ENCODE peak calls at places on chromosomes 3 and 15, in six cellular contexts. V, A, F, E, D and N are unnamed samples.

GRCh38 chr3:111151438-111151837 is 79.8 kb downstream of the NECTIN3 start:
- DNase-seq in V (no peak), A (no peak), F (peak; percentile 79), E (no peak), D (peak; percentile 69), N (no peak)

GRCh38 chr3:123076496-123077418 is 9.9 kb downstream of the PDIA5 start:
- DNase-seq in V (no peak), A (peak; percentile 89), F (no peak), E (no peak), D (no peak), N (no peak)

GRCh38 chr3:99929409-99930139 is 111.9 kb downstream of the CMSS1 start:
- DNase-seq in V (no peak), A (peak; percentile 77), F (peak; percentile 90), E (no peak), D (no peak), N (no peak)

GRCh38 chr15:70339551-70340517 is 242.1 kb upstream of the TLE3 start:
- DNase-seq in V (no peak), A (no peak), F (peak; percentile 8), E (no peak), D (no peak), N (peak; percentile 38)

GRCh38 chr3:170721563-170721962 is 135.7 kb upstream of the SLC7A14 start:
- DNase-seq in V (no peak), A (no peak), F (peak; percentile 44), E (no peak), D (no peak), N (no peak)

GRCh38 chr3:68352031-68352430 is 580.3 kb downstream of the TAFA4 start:
- DNase-seq in V (no peak), A (no peak), F (no peak), E (no peak), D (no peak), N (no peak)

GRCh38 chr3:38165722-38166387 is 518 bp downstream of the OXSR1 start:
- DNase-seq in V (no peak), A (peak; percentile 85), F (no peak), E (no peak), D (no peak), N (no peak)

GRCh38 chr3:164030194-164030593 is 1048.1 kb downstream of the SI start:
- DNase-seq in V (no peak), A (no peak), F (no peak), E (no peak), D (no peak), N (no peak)

GRCh38 chr3:55042591-55042990 is 114.7 kb upstream of the LRTM1 start:
- DNase-seq in V (no peak), A (no peak), F (no peak), E (no peak), D (no peak), N (no peak)

GRCh38 chr3:65472501-65472900 is 566.2 kb downstream of the MAGI1 start:
- DNase-seq in V (no peak), A (no peak), F (no peak), E (no peak), D (no peak), N (no peak)

GRCh38 chr3:152307829-152308474 is 39.2 kb downstream of the MBNL1 start:
- DNase-seq in V (no peak), A (no peak), F (no peak), E (no peak), D (no peak), N (no peak)

GRCh38 chr3:185290266-185290665 is 36.4 kb upstream of the EHHADH start:
- DNase-seq in V (no peak), A (no peak), F (no peak), E (no peak), D (no peak), N (no peak)

GRCh38 chr15:95405447-95405846 is 925.1 kb upstream of the NR2F2 start:
- DNase-seq in V (no peak), A (no peak), F (no peak), E (no peak), D (no peak), N (no peak)

GRCh38 chr3:125109541-125109925 is 53.7 kb upstream of the HEG1 start:
- DNase-seq in V (no peak), A (no peak), F (no peak), E (no peak), D (no peak), N (no peak)

GRCh38 chr3:52827866-52828376 is 2.6 kb downstream of the ITIH4 start:
- DNase-seq in V (peak; percentile 71), A (no peak), F (no peak), E (no peak), D (no peak), N (no peak)

GRCh38 chr3:146342971-146343370 is 92.1 kb upstream of the PLSCR4 start:
- DNase-seq in V (no peak), A (no peak), F (no peak), E (no peak), D (no peak), N (no peak)

GRCh38 chr3:172836390-172836997 is 86.0 kb downstream of the ECT2 start:
- DNase-seq in V (no peak), A (no peak), F (peak; percentile 32), E (no peak), D (no peak), N (no peak)

GRCh38 chr15:59438891-59439290 is 905 bp downstream of the FAM81A start:
- DNase-seq in V (no peak), A (no peak), F (no peak), E (no peak), D (no peak), N (no peak)

GRCh38 chr3:178671261-178672191 is 135.3 kb downstream of the KCNMB2 start:
- DNase-seq in V (no peak), A (no peak), F (peak; percentile 89), E (no peak), D (no peak), N (no peak)

GRCh38 chr15:100890850-100891249 is 11.2 kb downstream of the ALDH1A3 start:
- DNase-seq in V (no peak), A (peak; percentile 14), F (no peak), E (no peak), D (no peak), N (no peak)

GRCh38 chr15:99407716-99408115 is 156.4 kb downstream of the LRRC28 start:
- DNase-seq in V (no peak), A (no peak), F (no peak), E (no peak), D (no peak), N (no peak)

GRCh38 chr15:74783072-74783807 is 1.4 kb downstream of the CSK start:
- DNase-seq in V (no peak), A (no peak), F (peak; percentile 26), E (no peak), D (no peak), N (no peak)

GRCh38 chr3:194231840-194232832 is 96.2 kb downstream of the HES1 start:
- DNase-seq in V (no peak), A (no peak), F (peak; percentile 75), E (no peak), D (no peak), N (no peak)

GRCh38 chr3:153595186-153595815 is 433.3 kb downstream of the RAP2B start:
- DNase-seq in V (no peak), A (no peak), F (peak; percentile 44), E (no peak), D (no peak), N (no peak)

GRCh38 chr15:95937128-95937528 is 393.4 kb upstream of the NR2F2 start:
- DNase-seq in V (no peak), A (no peak), F (no peak), E (no peak), D (no peak), N (no peak)

GRCh38 chr15:69797615-69798014 is 300.1 kb downstream of the TLE3 start:
- DNase-seq in V (no peak), A (no peak), F (no peak), E (no peak), D (no peak), N (no peak)

GRCh38 chr3:161413127-161413854 is 42.0 kb upstream of the SPTSSB start:
- DNase-seq in V (peak; percentile 73), A (no peak), F (no peak), E (peak; percentile 59), D (peak; percentile 54), N (no peak)
- TF ChIP-seq CTCF in V (no peak), A (no peak), F (peak; percentile 22), E (no peak), D (no peak), N (no peak)

DNA sequence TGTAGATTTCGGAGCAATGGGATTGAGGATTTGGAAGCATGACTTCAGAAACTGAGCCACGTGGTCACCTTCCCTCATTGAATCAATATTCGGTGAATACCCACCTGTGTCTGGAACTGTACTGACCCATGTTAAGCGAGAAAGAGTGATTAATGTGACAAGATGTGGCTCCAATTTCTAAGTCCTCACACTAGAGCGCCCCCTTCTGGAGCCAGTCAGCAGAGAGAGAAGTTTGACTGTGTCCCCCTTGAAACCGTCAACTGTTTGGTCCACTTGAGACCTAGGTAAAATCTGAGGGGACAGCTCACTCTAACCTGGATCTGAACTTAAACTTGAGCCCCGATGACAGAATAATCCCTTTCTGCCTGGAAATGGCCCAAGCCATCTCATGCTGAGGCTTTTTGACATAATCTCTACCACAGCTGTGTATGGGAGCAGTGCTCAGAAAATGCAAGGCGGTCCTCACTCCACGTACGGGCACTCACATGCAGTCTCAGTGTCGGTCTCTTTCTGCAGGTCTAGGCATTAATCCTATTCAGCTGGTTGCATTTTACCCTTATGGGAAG is 47.8 kb upstream of the LIMD1 start:
- DNase-seq in V (no peak), A (no peak), F (no peak), E (no peak), D (peak; percentile 88), N (no peak)
- TF ChIP-seq CTCF in V (no peak), A (no peak), F (peak; percentile 53), E (peak; percentile 36), D (peak; percentile 80), N (no peak)

DNA sequence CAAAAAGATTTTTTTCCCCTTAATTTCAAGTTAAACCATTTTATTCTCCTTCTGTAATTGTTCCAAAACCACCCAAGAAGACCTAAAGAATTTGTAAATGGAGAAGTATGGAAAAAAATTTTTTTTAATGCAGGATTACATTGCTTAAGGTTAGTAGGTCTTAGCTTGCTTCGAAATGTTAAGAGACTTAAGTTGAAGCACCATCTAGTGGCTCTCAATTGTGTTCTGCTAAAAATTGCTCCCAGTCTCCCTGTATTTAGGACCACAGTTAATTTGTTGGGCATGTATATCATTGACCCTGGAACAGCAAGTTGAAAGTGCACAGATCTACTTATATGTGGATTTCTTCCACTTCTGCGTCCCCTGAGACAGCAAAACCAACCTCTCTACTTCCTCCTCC is 32.4 kb downstream of the CD200R1L start:
- DNase-seq in V (no peak), A (no peak), F (peak; percentile 50), E (no peak), D (peak; percentile 43), N (no peak)
- TF ChIP-seq CTCF in V (no peak), A (peak; percentile 44), F (peak; percentile 84), E (peak; percentile 21), D (peak; percentile 65), N (no peak)

DNA sequence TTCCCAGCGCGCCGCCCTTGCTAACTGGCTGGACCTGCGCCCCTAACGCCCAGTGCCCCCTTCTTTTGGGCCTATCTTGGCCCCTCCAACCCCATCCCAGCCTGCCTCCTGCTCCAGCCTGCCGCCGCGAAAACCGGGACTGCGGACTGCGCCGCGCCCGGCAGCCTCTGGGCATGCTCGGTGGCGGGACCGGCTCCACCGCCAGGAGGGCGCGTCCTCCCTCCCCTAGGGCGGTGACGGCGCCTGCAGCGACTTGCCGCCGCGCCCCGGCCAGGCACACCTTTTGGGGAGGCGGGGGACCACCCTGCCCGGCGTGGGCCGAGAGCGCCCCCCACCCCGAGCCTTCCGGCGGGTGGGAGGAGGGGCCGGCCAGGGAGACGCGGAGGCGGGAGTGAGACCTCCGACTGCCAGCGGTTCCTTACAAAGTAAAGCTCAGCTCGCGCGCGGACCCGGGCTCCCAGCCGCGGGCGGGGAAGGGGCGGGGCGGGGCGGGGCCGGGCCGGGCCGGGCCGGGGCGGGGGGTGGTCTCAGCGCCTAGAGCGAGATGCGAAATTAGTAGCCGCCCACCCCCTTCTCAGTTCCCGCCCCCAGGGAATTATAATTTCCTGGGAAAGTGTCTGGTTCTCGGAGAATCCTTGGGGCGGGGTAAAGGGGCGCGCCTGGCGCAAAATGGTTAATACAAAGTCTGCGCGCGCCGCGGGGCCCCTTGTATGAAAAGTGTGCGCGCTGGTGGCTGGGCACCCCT is 225.0 kb upstream of the IL12A start:
- DNase-seq in V (peak; percentile 84), A (peak; percentile 90), F (peak; percentile 87), E (peak; percentile 70), D (no peak), N (peak; percentile 81)
- TF ChIP-seq CTCF in V (no peak), A (peak; percentile 37), F (peak; percentile 41), E (peak; percentile 20), D (no peak), N (peak; percentile 36)